ENCODE peak calls at places on chromosomes 7 and 10, in five cellular contexts. One of them, this sample, is unnamed.

GRCh38 chr7:148622887-148623585 is 32.5 kb downstream of the C7orf33 start:
- DNase-seq in GM12878: no peak
- DNase-seq in SK-N-SH: peak; percentile 72
- DNase-seq in HepG2: no peak
- DNase-seq in K562: no peak
- DNase-seq in this sample: no peak

GRCh38 chr7:11182736-11183135 is 209.1 kb downstream of the PHF14 start:
- DNase-seq in GM12878: no peak
- DNase-seq in SK-N-SH: no peak
- DNase-seq in HepG2: no peak
- DNase-seq in K562: no peak
- DNase-seq in this sample: no peak

GRCh38 chr10:133308431-133309110 is at the start of the genes TUBGCP2 and ZNF511:
- DNase-seq in GM12878: no peak
- DNase-seq in SK-N-SH: peak; percentile 95
- DNase-seq in HepG2: peak; percentile 55
- DNase-seq in K562: peak; percentile 85
- DNase-seq in this sample: no peak

GRCh38 chr7:135231686-135232085 is 2.0 kb upstream of the STRA8 start:
- DNase-seq in GM12878: no peak
- DNase-seq in SK-N-SH: no peak
- DNase-seq in HepG2: no peak
- DNase-seq in K562: peak; percentile 43
- DNase-seq in this sample: no peak

GRCh38 chr10:119049361-119049760 is 19.8 kb downstream of the NANOS1 start:
- DNase-seq in GM12878: no peak
- DNase-seq in SK-N-SH: no peak
- DNase-seq in HepG2: no peak
- DNase-seq in K562: no peak
- DNase-seq in this sample: no peak

GRCh38 chr7:100469227-100470044 is 5.4 kb upstream of the SPACDR start:
- DNase-seq in GM12878: no peak
- DNase-seq in SK-N-SH: peak; percentile 98
- DNase-seq in HepG2: peak; percentile 51
- DNase-seq in K562: peak; percentile 88
- DNase-seq in this sample: no peak

GRCh38 chr10:74924251-74924954 is 98.0 kb downstream of the KAT6B start:
- DNase-seq in GM12878: no peak
- DNase-seq in SK-N-SH: no peak
- DNase-seq in HepG2: no peak
- DNase-seq in K562: no peak
- DNase-seq in this sample: peak; percentile 57

GRCh38 chr10:113091921-113092320 is 141.9 kb downstream of the TCF7L2 start:
- DNase-seq in GM12878: no peak
- DNase-seq in SK-N-SH: no peak
- DNase-seq in HepG2: no peak
- DNase-seq in K562: peak; percentile 16
- DNase-seq in this sample: no peak

GRCh38 chr7:24773646-24774045 is 16.4 kb upstream of the GSDME start:
- DNase-seq in GM12878: no peak
- DNase-seq in SK-N-SH: no peak
- DNase-seq in HepG2: no peak
- DNase-seq in K562: no peak
- DNase-seq in this sample: no peak

GRCh38 chr10:79405221-79405994 is 40.0 kb downstream of the ZCCHC24 start:
- DNase-seq in GM12878: no peak
- DNase-seq in SK-N-SH: no peak
- DNase-seq in HepG2: no peak
- DNase-seq in K562: no peak
- DNase-seq in this sample: no peak

GRCh38 chr10:110346914-110347313 is 42.2 kb upstream of the SMNDC1 start:
- DNase-seq in GM12878: no peak
- DNase-seq in SK-N-SH: no peak
- DNase-seq in HepG2: no peak
- DNase-seq in K562: no peak
- DNase-seq in this sample: no peak

GRCh38 chr10:112687647-112688046 is 240.6 kb downstream of the VTI1A start:
- DNase-seq in GM12878: no peak
- DNase-seq in SK-N-SH: no peak
- DNase-seq in HepG2: no peak
- DNase-seq in K562: no peak
- DNase-seq in this sample: no peak

GRCh38 chr7:100509213-100509612 is 25.5 kb downstream of the NYAP1 start:
- DNase-seq in GM12878: no peak
- DNase-seq in SK-N-SH: no peak
- DNase-seq in HepG2: no peak
- DNase-seq in K562: no peak
- DNase-seq in this sample: no peak

GRCh38 chr7:73852500-73852899 is 8.5 kb upstream of the TMEM270 start:
- DNase-seq in GM12878: no peak
- DNase-seq in SK-N-SH: no peak
- DNase-seq in HepG2: no peak
- DNase-seq in K562: no peak
- DNase-seq in this sample: no peak

GRCh38 chr7:153829523-153829922 is 222.7 kb upstream of the DPP6 start:
- DNase-seq in GM12878: no peak
- DNase-seq in SK-N-SH: no peak
- DNase-seq in HepG2: no peak
- DNase-seq in K562: no peak
- DNase-seq in this sample: no peak

GRCh38 chr7:149027560-149028345 is 552 bp downstream of the PDIA4 start:
- DNase-seq in GM12878: no peak
- DNase-seq in SK-N-SH: peak; percentile 50
- DNase-seq in HepG2: no peak
- DNase-seq in K562: peak; percentile 32
- DNase-seq in this sample: no peak

GRCh38 chr10:86217386-86218080 is 149.1 kb downstream of the GRID1 start:
- DNase-seq in GM12878: no peak
- DNase-seq in SK-N-SH: no peak
- DNase-seq in HepG2: no peak
- DNase-seq in K562: no peak
- DNase-seq in this sample: no peak

GRCh38 chr7:100894860-100895700 is 608 bp downstream of the ACHE start:
- DNase-seq in GM12878: no peak
- DNase-seq in SK-N-SH: peak; percentile 95
- DNase-seq in HepG2: no peak
- DNase-seq in K562: peak; percentile 79
- DNase-seq in this sample: no peak

GRCh38 chr10:60048146-60048545 is 141.8 kb upstream of the CCDC6 start:
- DNase-seq in GM12878: no peak
- DNase-seq in SK-N-SH: peak; percentile 6
- DNase-seq in HepG2: peak; percentile 39
- DNase-seq in K562: no peak
- DNase-seq in this sample: peak; percentile 18

DNA sequence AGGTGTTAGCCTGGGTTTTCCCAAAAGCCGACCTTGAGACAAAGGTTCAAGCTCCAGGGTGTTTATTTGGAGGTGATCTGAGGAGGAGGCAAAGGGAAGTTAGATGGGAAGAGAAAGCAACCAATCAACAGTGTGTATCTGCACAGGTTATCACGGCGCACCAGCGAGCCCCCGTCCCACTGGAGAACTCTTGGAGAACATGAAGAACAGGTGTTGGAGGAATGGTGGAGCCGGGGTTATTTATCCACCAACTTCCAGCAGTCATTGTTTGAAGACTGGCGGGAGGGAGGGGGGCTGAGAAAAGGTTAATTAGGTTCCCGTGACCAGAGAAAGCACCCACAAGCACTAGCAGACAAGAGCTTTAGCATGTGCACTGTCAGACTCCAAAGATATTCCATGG is 282.5 kb upstream of the FOXK1 start:
- DNase-seq in GM12878: no peak
- DNase-seq in SK-N-SH: no peak
- DNase-seq in HepG2: no peak
- DNase-seq in K562: no peak
- DNase-seq in this sample: no peak
- H3K9me3 ChIP-seq in GM12878: no peaks in the 10 kb centered on the region
- H3K9me3 ChIP-seq in SK-N-SH: peaks cover 17% of the 10 kb centered on the region
- H3K9me3 ChIP-seq in HepG2: no peaks in the 10 kb centered on the region
- H3K9me3 ChIP-seq in K562: no peaks in the 10 kb centered on the region
- H3K9me3 ChIP-seq in this sample: no peaks in the 10 kb centered on the region

GRCh38 chr10:101709359-101710063 is 14.5 kb upstream of the FBXW4 start:
- DNase-seq in GM12878: no peak
- DNase-seq in SK-N-SH: no peak
- DNase-seq in HepG2: no peak
- DNase-seq in K562: no peak
- DNase-seq in this sample: no peak

GRCh38 chr10:101708870-101709269 is 13.9 kb upstream of the FBXW4 start:
- DNase-seq in GM12878: no peak
- DNase-seq in SK-N-SH: no peak
- DNase-seq in HepG2: no peak
- DNase-seq in K562: no peak
- DNase-seq in this sample: no peak

GRCh38 chr10:101710064-101710695 is 15.2 kb upstream of the FBXW4 start:
- DNase-seq in GM12878: no peak
- DNase-seq in SK-N-SH: no peak
- DNase-seq in HepG2: no peak
- DNase-seq in K562: no peak
- DNase-seq in this sample: no peak

GRCh38 chr10:101712997-101713396 is 18.0 kb upstream of the FBXW4 start:
- DNase-seq in GM12878: no peak
- DNase-seq in SK-N-SH: no peak
- DNase-seq in HepG2: no peak
- DNase-seq in K562: no peak
- DNase-seq in this sample: no peak

DNA sequence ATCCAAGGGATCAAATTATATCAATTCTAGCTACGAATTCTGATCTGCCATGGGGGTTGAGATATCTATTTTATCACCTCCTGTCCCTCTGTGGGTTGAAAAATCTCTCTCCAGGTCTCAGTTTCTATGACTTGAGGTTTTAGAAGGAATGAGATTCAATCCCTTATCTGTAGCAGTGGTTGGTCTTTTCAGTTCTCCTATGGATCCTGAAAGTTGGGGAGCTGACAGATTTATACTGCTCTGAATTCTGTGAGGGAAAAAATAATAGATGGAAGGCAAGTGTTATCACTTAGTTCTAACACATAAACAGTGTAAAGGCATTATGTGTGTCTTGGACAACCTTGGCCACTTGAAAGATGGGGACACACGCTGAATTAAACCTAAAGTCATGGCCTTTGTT is 15.8 kb upstream of the FBXW4 start:
- DNase-seq in GM12878: no peak
- DNase-seq in SK-N-SH: no peak
- DNase-seq in HepG2: no peak
- DNase-seq in K562: no peak
- DNase-seq in this sample: no peak
- TF ChIP-seq ZBTB33 in GM12878: no peak
- TF ChIP-seq ZBTB33 in SK-N-SH: no peak
- TF ChIP-seq ZBTB33 in HepG2: no peak
- TF ChIP-seq ZBTB33 in K562: no peak
- TF ChIP-seq ZBTB33 in this sample: no peak

GRCh38 chr7:42574693-42575084 is 337.2 kb downstream of the C7orf25 start:
- DNase-seq in GM12878: no peak
- DNase-seq in SK-N-SH: no peak
- DNase-seq in HepG2: no peak
- DNase-seq in K562: no peak
- DNase-seq in this sample: no peak

GRCh38 chr7:42575161-42575560 is 336.7 kb downstream of the C7orf25 start:
- DNase-seq in GM12878: no peak
- DNase-seq in SK-N-SH: no peak
- DNase-seq in HepG2: no peak
- DNase-seq in K562: no peak
- DNase-seq in this sample: no peak

GRCh38 chr7:42573904-42574692 is 337.1 kb upstream of the GLI3 start:
- DNase-seq in GM12878: no peak
- DNase-seq in SK-N-SH: no peak
- DNase-seq in HepG2: no peak
- DNase-seq in K562: no peak
- DNase-seq in this sample: no peak

GRCh38 chr7:42572561-42572960 is 335.6 kb upstream of the GLI3 start:
- DNase-seq in GM12878: no peak
- DNase-seq in SK-N-SH: no peak
- DNase-seq in HepG2: no peak
- DNase-seq in K562: no peak
- DNase-seq in this sample: no peak

GRCh38 chr7:42572046-42572445 is 335.0 kb upstream of the GLI3 start:
- DNase-seq in GM12878: no peak
- DNase-seq in SK-N-SH: no peak
- DNase-seq in HepG2: no peak
- DNase-seq in K562: no peak
- DNase-seq in this sample: no peak
- TF ChIP-seq POLR2AphosphoS5 in GM12878: no peak
- TF ChIP-seq POLR2AphosphoS5 in SK-N-SH: no peak
- TF ChIP-seq POLR2AphosphoS5 in HepG2: no peak
- TF ChIP-seq POLR2AphosphoS5 in K562: no peak
- TF ChIP-seq POLR2AphosphoS5 in this sample: no peak

GRCh38 chr7:158140538-158141220 is 446.9 kb downstream of the PTPRN2 start:
- DNase-seq in GM12878: no peak
- DNase-seq in SK-N-SH: no peak
- DNase-seq in HepG2: no peak
- DNase-seq in K562: no peak
- DNase-seq in this sample: no peak

GRCh38 chr7:158138329-158138597 is 449.4 kb downstream of the PTPRN2 start:
- DNase-seq in GM12878: no peak
- DNase-seq in SK-N-SH: no peak
- DNase-seq in HepG2: no peak
- DNase-seq in K562: no peak
- DNase-seq in this sample: no peak

GRCh38 chr7:158141221-158141582 is 446.4 kb downstream of the PTPRN2 start:
- DNase-seq in GM12878: no peak
- DNase-seq in SK-N-SH: no peak
- DNase-seq in HepG2: no peak
- DNase-seq in K562: no peak
- DNase-seq in this sample: no peak

GRCh38 chr7:158137516-158138328 is 449.9 kb downstream of the PTPRN2 start:
- DNase-seq in GM12878: no peak
- DNase-seq in SK-N-SH: no peak
- DNase-seq in HepG2: no peak
- DNase-seq in K562: no peak
- DNase-seq in this sample: no peak

DNA sequence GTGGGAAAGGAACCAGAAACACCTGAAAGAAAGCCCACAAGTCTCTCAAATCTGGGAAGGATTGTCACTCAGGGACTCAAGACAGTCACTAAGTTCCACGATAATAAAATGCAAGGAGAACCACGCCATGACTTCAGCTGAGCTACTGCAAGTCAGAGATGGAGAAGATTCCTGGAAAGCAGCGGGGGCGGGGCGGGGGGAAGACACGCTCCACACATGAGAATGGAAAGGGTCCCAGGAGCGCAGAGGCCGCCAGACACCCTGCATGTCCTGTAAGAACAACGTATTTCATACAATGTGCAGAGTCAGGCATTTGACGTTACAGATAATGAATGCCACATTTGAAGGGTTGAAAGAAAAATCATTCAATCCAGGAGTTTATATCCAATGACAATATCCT is 448.1 kb downstream of the PTPRN2 start:
- DNase-seq in GM12878: no peak
- DNase-seq in SK-N-SH: no peak
- DNase-seq in HepG2: no peak
- DNase-seq in K562: no peak
- DNase-seq in this sample: no peak
- H3K9me3 ChIP-seq in GM12878: no peaks in the 10 kb centered on the region
- H3K9me3 ChIP-seq in SK-N-SH: peaks cover 9% of the 10 kb centered on the region
- H3K9me3 ChIP-seq in HepG2: no peaks in the 10 kb centered on the region
- H3K9me3 ChIP-seq in K562: no peaks in the 10 kb centered on the region
- H3K9me3 ChIP-seq in this sample: no peaks in the 10 kb centered on the region

This sample was measured in HCT116.